ENCODE peak calls at places on chromosomes 16 and 17, in four cellular contexts. One of them, this sample, is unnamed. For H3K4me1, the result is how much of the 10 kb centered on the place peaks cover.

GRCh38 chr16:89581861-89582563 is 6.5 kb downstream of the CPNE7 start:
- DNase-seq in H1: no peak
- DNase-seq in H9: no peak
- DNase-seq in mesendoderm: no peak
- DNase-seq in this sample: peak

GRCh38 chr16:83110221-83110768 is 483.5 kb downstream of the CDH13 start:
- DNase-seq in H9: no peak
- DNase-seq in mesendoderm: no peak
- DNase-seq in H1: no peak
- DNase-seq in this sample: no peak

GRCh38 chr16:68093816-68094613 is 8.8 kb downstream of the NFATC3 start:
- DNase-seq in mesendoderm: peak
- DNase-seq in H9: no peak
- DNase-seq in H1: no peak
- DNase-seq in this sample: peak

GRCh38 chr17:82495844-82496528 is 23.5 kb upstream of the FOXK2 start:
- DNase-seq in H9: peak
- DNase-seq in H1: peak
- DNase-seq in mesendoderm: peak
- DNase-seq in this sample: no peak

GRCh38 chr16:1458336-1458976 is 14.1 kb upstream of the CCDC154 start:
- DNase-seq in H9: no peak
- DNase-seq in H1: peak
- DNase-seq in mesendoderm: no peak
- DNase-seq in this sample: peak

GRCh38 chr17:60147553-60148241 is 2.1 kb upstream of the CA4 start:
- DNase-seq in H9: no peak
- DNase-seq in H1: no peak
- DNase-seq in mesendoderm: no peak
- DNase-seq in this sample: no peak

GRCh38 chr17:16900288-16900882 is 71.5 kb downstream of the TNFRSF13B start:
- DNase-seq in H1: no peak
- DNase-seq in H9: peak
- DNase-seq in mesendoderm: no peak
- DNase-seq in this sample: no peak

GRCh38 chr17:67922503-67922902 is 73.8 kb downstream of the C17orf58 start:
- DNase-seq in H1: no peak
- DNase-seq in H9: no peak
- DNase-seq in mesendoderm: no peak
- DNase-seq in this sample: no peak

GRCh38 chr17:48605409-48605864 is 651 bp upstream of the HOXB6 start:
- DNase-seq in mesendoderm: no peak
- DNase-seq in H1: no peak
- DNase-seq in H9: no peak
- DNase-seq in this sample: no peak

GRCh38 chr17:9522074-9522473 is 53.5 kb downstream of the STX8 start:
- DNase-seq in H9: no peak
- DNase-seq in mesendoderm: peak
- DNase-seq in H1: no peak
- DNase-seq in this sample: peak

GRCh38 chr17:78020717-78021108 is 62.2 kb downstream of the TNRC6C start:
- DNase-seq in H1: no peak
- DNase-seq in mesendoderm: no peak
- DNase-seq in H9: no peak
- DNase-seq in this sample: no peak

GRCh38 chr16:81081007-81081406 is 4.0 kb upstream of the C16orf46 start:
- DNase-seq in H9: no peak
- DNase-seq in H1: no peak
- DNase-seq in mesendoderm: no peak
- DNase-seq in this sample: no peak

GRCh38 chr16:85607331-85607765 is 5.8 kb upstream of the GSE1 start:
- DNase-seq in H1: peak
- DNase-seq in mesendoderm: peak
- DNase-seq in H9: peak
- DNase-seq in this sample: no peak

GRCh38 chr17:43846221-43846712 is 709 bp upstream of the CD300LG start:
- DNase-seq in H9: peak
- DNase-seq in mesendoderm: peak
- DNase-seq in H1: peak
- DNase-seq in this sample: peak

GRCh38 chr16:48481772-48482171 is 96.6 kb upstream of the SIAH1 start:
- DNase-seq in H1: no peak
- DNase-seq in mesendoderm: no peak
- DNase-seq in H9: no peak
- DNase-seq in this sample: no peak

GRCh38 chr17:53543363-53543927 is 279.3 kb upstream of the KIF2B start:
- DNase-seq in H9: no peak
- DNase-seq in H1: no peak
- DNase-seq in mesendoderm: no peak
- DNase-seq in this sample: no peak

GRCh38 chr17:36468903-36469635 is 17.4 kb upstream of the ZNHIT3 start:
- DNase-seq in H9: no peak
- DNase-seq in mesendoderm: no peak
- DNase-seq in H1: no peak
- DNase-seq in this sample: no peak

GRCh38 chr16:53435066-53435688 is 906 bp downstream of the RBL2 start:
- DNase-seq in H1: peak
- DNase-seq in mesendoderm: peak
- DNase-seq in H9: peak
- DNase-seq in this sample: peak

GRCh38 chr16:12002447-12003006 is 26.0 kb downstream of the SNX29 start:
- DNase-seq in H9: no peak
- DNase-seq in mesendoderm: no peak
- DNase-seq in H1: no peak
- DNase-seq in this sample: peak

GRCh38 chr17:22310717-22311686 is 618.7 kb downstream of the KCNJ18 start:
- DNase-seq in mesendoderm: peak
- DNase-seq in H9: no peak
- DNase-seq in H1: no peak
- DNase-seq in this sample: no peak

GRCh38 chr17:63224644-63225043 is 221.5 kb downstream of the CYB561 start:
- DNase-seq in mesendoderm: no peak
- DNase-seq in H9: no peak
- DNase-seq in H1: no peak
- DNase-seq in this sample: no peak

GRCh38 chr17:66331038-66331816 is 28.8 kb downstream of the PRKCA start:
- DNase-seq in H1: no peak
- DNase-seq in H9: no peak
- DNase-seq in mesendoderm: no peak
- DNase-seq in this sample: no peak

GRCh38 chr17:18363021-18363941 is at the start of gene SHMT1:
- DNase-seq in H9: peak
- DNase-seq in mesendoderm: peak
- DNase-seq in H1: peak
- DNase-seq in this sample: peak

GRCh38 chr17:18360518-18360917 is 2.8 kb downstream of the SHMT1 start:
- DNase-seq in H1: no peak
- DNase-seq in H9: no peak
- DNase-seq in mesendoderm: no peak
- DNase-seq in this sample: no peak

GRCh38 chr17:18361837-18362380 is 1.4 kb downstream of the SHMT1 start:
- DNase-seq in H9: no peak
- DNase-seq in mesendoderm: no peak
- DNase-seq in H1: no peak
- DNase-seq in this sample: no peak

GRCh38 chr17:18362509-18363020 is 785 bp downstream of the SHMT1 start:
- DNase-seq in H1: peak
- DNase-seq in H9: peak
- DNase-seq in mesendoderm: peak
- DNase-seq in this sample: no peak

DNA sequence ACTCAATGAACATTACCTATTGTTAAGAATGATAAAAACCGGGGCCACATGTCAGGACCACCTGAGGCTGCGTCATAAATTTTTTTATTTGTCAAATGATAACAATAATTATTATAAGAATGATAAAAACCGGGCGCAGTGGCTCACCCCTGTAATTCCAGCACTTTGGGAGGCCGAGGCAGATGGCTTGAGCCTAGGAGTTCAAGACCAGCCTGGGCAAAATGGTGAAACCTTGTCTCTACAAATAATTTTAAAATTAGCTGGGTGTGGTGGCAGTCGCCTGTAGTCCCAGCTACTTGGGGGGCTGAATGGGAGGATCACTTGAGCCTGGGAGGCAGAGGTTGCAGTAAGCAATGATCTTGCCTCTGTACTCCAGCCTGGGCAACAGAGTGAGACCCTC is 816 bp upstream of the SHMT1 start:
- DNase-seq in H1: no peak
- DNase-seq in mesendoderm: no peak
- DNase-seq in H9: no peak
- DNase-seq in this sample: no peak
- H3K4me1 ChIP-seq in H1: under half
- H3K4me1 ChIP-seq in mesendoderm: under half
- H3K4me1 ChIP-seq in H9: under half
- H3K4me1 ChIP-seq in this sample: under half

GRCh38 chr17:57751348-57751970 is 6.4 kb upstream of the CCDC182 start:
- DNase-seq in H1: no peak
- DNase-seq in H9: no peak
- DNase-seq in mesendoderm: no peak
- DNase-seq in this sample: no peak
- H3K56ac ChIP-seq in H1: no peak
- H3K56ac ChIP-seq in H9: no peak
- H3K56ac ChIP-seq in mesendoderm: peak
- H3K56ac ChIP-seq in this sample: no peak

DNA sequence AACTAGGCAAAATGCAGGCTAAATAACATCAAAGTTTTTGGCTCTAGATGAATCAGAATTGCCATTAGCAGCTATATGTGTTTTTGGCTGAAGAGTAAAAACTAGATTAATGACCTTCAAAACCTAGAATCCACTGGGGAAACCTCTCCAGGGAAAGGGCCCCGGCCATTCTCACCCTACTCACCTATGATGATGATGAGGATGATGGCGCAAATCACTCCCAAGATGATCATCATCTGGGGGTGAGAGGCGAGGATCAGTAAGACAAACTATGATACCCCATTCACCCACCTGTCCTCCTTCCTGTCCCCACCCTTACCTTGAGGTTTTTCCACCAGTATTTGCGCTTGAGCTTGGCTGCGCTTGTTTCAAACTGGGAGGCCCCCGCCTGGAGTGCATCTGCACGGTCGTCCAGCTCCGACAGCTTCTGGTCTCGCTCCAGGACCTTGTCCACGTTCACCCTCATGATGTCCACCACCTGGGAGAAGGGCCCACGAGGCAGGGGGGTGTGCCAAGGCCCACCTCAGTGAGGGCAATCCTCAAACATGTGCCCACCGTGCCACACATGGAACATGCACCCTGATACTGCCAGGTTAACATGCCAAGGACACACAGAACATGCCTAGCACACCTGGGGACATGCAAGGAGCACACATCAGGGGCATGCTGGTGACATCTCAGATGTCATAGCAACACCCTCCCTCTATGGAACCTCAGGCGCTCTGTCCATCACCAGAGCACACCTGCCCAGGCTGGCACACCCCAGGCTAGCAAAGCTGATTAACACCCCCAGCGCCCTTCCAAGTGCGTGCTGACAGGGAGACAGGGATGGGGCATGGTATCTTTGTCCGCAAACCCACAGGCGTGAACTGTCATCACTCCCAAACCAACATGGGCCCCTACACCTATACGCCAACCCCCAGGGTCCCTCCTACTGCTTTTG is 1.2 kb downstream of the VAMP2 start:
- DNase-seq in H1: no peak
- DNase-seq in H9: peak
- DNase-seq in mesendoderm: no peak
- DNase-seq in this sample: no peak
- H3K4me1 ChIP-seq in H1: under half
- H3K4me1 ChIP-seq in H9: under half
- H3K4me1 ChIP-seq in mesendoderm: under half
- H3K4me1 ChIP-seq in this sample: under half

GRCh38 chr17:81482673-81483072 is 29.9 kb downstream of the ACTG1 start:
- DNase-seq in H9: no peak
- DNase-seq in H1: no peak
- DNase-seq in mesendoderm: no peak
- DNase-seq in this sample: no peak
- H3K56ac ChIP-seq in H9: no peak
- H3K56ac ChIP-seq in H1: no peak
- H3K56ac ChIP-seq in mesendoderm: no peak
- H3K56ac ChIP-seq in this sample: no peak

DNA sequence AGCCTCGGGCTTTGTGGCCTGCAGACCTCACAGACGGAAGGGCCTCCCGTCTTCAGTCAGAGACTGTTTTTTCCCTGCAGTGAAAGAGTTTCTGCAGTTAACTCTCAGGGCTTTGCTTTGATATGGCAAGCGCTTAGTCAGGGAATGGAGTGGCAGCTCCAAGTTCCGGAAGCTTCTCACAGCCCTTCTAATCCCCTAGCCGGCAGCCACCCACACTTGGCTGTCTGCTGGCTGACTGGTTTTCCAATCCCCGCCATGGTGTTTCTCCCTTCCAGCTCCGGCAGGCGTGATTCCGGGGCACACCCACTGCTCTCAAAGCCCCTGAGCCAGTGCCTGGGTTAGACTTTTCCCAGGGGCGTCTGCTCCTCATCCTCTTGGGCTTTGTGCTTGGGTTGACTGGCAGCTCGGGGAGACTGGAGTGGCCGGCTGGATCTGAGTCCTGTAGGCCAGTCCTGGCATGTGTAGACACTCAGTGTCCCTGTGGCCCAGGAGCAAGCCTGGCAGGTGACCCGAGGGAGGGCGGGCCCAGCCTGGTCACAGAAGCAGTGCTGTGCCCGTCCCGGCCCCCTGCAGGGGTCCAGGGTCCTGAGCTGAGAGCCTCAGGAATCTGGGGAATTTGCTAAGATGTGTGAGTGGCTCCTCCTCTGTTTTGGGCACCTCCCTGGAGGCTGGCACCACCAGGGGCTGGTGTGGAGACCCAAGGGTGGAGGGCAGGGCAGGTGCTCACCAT is 30.0 kb downstream of the BAIAP2 start:
- DNase-seq in H1: no peak
- DNase-seq in H9: no peak
- DNase-seq in mesendoderm: peak
- DNase-seq in this sample: peak
- H3K4me1 ChIP-seq in H1: under half
- H3K4me1 ChIP-seq in H9: under half
- H3K4me1 ChIP-seq in mesendoderm: under half
- H3K4me1 ChIP-seq in this sample: under half

GRCh38 chr17:74751210-74751529 is 2.7 kb downstream of the NHERF1 start:
- DNase-seq in H1: no peak
- DNase-seq in H9: no peak
- DNase-seq in mesendoderm: no peak
- DNase-seq in this sample: no peak
- H3K56ac ChIP-seq in H1: no peak
- H3K56ac ChIP-seq in H9: no peak
- H3K56ac ChIP-seq in mesendoderm: peak
- H3K56ac ChIP-seq in this sample: no peak

GRCh38 chr17:41617698-41618097 is 5.1 kb upstream of the KRT16 start:
- DNase-seq in H1: no peak
- DNase-seq in mesendoderm: no peak
- DNase-seq in H9: no peak
- DNase-seq in this sample: no peak
- H3K4me1 ChIP-seq in H1: under half
- H3K4me1 ChIP-seq in mesendoderm: under half
- H3K4me1 ChIP-seq in H9: under half
- H3K4me1 ChIP-seq in this sample: under half

This sample was measured in IMR-90.